ENCODE peak calls at places on chromosomes 12 and 14, in five cellular contexts. V is upper lobe of left lung, U is heart right ventricle, I is ascending aorta, S is mucosa of descending colon. J is an unnamed sample.
A peak's percentile ranks its signal among the peaks of the same experiment; 100 is the strongest.

GRCh38 chr14:53955234-53955556 is 1.4 kb downstream of the BMP4 start:
- DNase-seq in V (no peak), U (no peak), I (no peak), S (no peak), J (no peak)

GRCh38 chr14:56482306-56482705 is 97.3 kb upstream of the TMEM260 start:
- DNase-seq in V (no peak), U (no peak), I (no peak), S (no peak), J (no peak)

GRCh38 chr12:97561321-97562230 is 99.0 kb downstream of the RMST start:
- DNase-seq in V (no peak), U (no peak), I (no peak), S (no peak), J (no peak)

GRCh38 chr12:58415716-58416115 is 474.3 kb downstream of the ATP23 start:
- DNase-seq in V (no peak), U (no peak), I (no peak), S (no peak), J (no peak)

GRCh38 chr12:115508990-115509389 is 768.5 kb downstream of the MED13L start:
- DNase-seq in V (no peak), U (no peak), I (no peak), S (no peak), J (no peak)

GRCh38 chr14:23494223-23494622 is 24.7 kb downstream of the NGDN start:
- DNase-seq in V (no peak), U (no peak), I (no peak), S (no peak), J (no peak)

GRCh38 chr12:81231574-81232368 is 153.9 kb downstream of the ACSS3 start:
- DNase-seq in V (no peak), U (no peak), I (no peak), S (no peak), J (no peak)

GRCh38 chr12:110137786-110138185 is 13.6 kb downstream of the IFT81 start:
- DNase-seq in V (no peak), U (no peak), I (no peak), S (no peak), J (no peak)

GRCh38 chr12:127926004-127926403 is 341.0 kb upstream of the TMEM132C start:
- DNase-seq in V (no peak), U (no peak), I (peak; percentile 64), S (no peak), J (no peak)

GRCh38 chr12:7859552-7859951 is 13.2 kb downstream of the SLC2A14 start:
- DNase-seq in V (no peak), U (no peak), I (no peak), S (no peak), J (no peak)

GRCh38 chr14:95445676-95446075 is 70.8 kb downstream of the SYNE3 start:
- DNase-seq in V (no peak), U (no peak), I (no peak), S (no peak), J (no peak)

DNA sequence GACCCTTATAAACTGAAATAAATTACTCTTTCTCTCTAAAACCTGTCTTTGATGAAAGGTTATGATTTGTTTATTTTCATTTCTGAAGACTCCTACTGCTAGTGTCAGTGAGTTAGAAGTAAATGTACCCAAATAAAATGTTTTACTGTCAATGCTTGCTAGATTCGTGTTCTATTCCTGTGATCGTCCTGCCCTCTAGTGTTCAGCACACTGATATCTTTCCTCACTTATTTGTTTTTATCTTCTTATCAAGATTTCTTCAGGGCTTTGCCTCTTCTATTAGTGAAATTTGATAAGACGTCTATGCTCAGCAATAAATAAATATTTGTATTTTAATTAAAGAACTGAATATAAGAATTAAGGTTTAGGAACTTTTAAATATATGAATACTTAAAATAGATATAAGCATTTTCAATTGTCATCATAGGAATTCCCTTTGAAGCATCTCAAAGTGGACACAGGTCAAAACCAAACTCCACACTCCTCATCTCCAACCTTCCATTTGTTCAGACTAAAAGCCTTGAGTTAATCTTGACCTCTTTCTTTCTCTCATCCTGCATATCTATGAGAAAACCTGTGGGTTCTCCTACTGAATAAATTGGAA is 75.8 kb downstream of the C12orf50 start:
- DNase-seq in V (no peak), U (no peak), I (no peak), S (no peak), J (no peak)
- TF ChIP-seq CTCF in V (no peak), U (no peak), I (peak; percentile 47), S (no peak), J (peak; percentile 83)

DNA sequence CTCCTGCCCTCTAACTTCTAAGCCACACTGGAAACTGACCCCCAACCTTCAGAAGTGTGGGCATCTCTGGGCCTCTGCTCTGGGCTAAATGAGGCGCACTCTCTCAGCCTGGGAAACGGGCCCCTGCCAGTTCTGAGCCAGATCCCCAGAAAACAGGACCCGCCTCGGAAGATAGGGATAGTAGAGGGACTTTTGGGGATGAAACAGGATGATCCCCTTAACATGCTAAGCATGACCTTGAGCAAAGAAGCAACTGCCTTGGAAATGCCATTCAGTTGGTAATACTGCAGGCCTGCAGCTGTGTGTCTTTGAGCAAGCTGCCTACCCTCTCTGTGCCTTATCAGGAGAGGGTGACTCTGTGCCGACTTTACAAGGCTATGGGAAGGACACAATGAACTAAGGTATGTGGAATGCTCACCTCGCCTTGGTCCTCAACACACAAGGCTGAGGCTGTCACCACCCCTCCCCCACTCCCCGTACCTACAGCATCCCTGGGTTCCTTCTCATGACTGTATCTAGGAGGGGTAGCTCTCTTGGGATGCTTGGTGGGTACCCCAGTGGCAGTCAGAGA is 54.0 kb downstream of the NCOR2 start:
- DNase-seq in V (no peak), U (no peak), I (no peak), S (no peak), J (no peak)
- TF ChIP-seq CTCF in V (no peak), U (no peak), I (no peak), S (no peak), J (no peak)

GRCh38 chr14:96959992-96960391 is 162.8 kb downstream of the VRK1 start:
- DNase-seq in V (no peak), U (no peak), I (no peak), S (no peak), J (no peak)

GRCh38 chr14:96965885-96966595 is 168.9 kb downstream of the VRK1 start:
- DNase-seq in V (no peak), U (no peak), I (no peak), S (no peak), J (no peak)

GRCh38 chr14:96961895-96962294 is 164.7 kb downstream of the VRK1 start:
- DNase-seq in V (no peak), U (no peak), I (no peak), S (no peak), J (no peak)

GRCh38 chr14:96960598-96961116 is 163.5 kb downstream of the VRK1 start:
- DNase-seq in V (no peak), U (no peak), I (no peak), S (no peak), J (no peak)

DNA sequence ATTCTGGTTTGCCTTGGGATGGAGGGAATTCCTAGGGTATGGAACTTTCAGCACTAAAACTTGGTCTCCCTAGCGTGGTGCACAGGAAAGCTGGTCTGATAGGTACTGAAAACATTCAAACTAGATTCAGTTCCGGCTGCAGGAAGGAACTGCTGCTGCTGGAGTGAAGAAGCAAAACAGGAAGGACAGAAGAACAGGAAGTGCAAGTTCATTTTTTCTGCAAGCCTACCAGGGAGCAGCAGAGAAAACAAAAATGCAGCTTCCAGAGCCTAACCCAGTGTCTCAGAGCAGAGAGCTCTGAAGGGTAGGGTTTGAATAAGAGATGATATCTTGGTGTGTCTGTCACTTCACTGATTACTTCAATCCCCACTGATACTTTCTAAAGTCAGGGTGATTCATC is 165.2 kb downstream of the VRK1 start:
- DNase-seq in V (peak; percentile 28), U (no peak), I (no peak), S (no peak), J (no peak)
- TF ChIP-seq CTCF in V (no peak), U (no peak), I (no peak), S (no peak), J (no peak)

DNA sequence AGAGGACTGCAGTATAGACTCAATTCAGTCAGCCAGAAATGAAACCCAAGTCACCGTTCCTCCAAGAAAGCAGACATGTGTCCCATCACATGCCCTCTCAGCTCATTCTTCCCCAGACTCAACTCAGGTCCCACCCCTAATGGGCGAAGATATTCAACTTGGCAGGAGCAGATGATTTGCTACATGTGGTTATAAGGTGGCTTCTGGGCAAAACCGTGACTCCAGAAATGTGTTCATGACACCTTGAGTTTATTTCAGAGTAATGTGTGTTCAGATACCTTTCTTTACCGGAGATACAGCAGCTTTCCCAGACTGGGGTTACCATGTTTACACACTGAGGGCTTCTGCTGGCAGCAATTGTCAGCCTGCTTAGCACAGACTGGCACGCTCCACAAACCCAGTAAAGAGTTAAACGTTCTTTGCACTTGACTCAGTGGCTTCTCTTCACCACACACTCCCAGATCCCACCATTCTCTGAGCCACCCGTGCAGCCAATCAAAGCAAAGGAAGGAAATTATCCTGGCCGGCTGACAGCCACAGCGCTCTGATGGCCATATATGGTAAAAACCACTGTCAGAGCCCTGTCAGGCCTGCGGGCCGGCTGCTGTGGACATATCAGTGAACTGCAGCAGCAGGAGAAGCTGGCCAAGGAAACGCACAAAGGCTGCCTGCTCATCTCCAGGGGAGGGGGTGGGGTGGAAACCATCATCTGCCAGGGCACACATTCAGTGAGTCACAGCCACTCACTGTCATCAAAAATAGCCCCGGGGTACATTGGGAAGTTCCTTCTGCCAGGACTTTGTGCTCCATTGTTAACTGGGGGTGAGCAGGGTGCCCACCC is 39.9 kb downstream of the CORO1C start:
- DNase-seq in V (peak; percentile 94), U (peak; percentile 89), I (peak; percentile 98), S (peak; percentile 94), J (peak; percentile 88)
- TF ChIP-seq CTCF in V (peak; percentile 39), U (peak; percentile 17), I (peak; percentile 42), S (peak; percentile 26), J (peak; percentile 67)